ENCODE peak calls at places on chromosomes 6 and 20, in four cellular contexts. G, C, T and L are unnamed samples.

GRCh38 chr20:57505991-57506390 is 18.9 kb downstream of the CTCFL start:
- DNase-seq in G (no peak), C (no peak), T (no peak), L (no peak)

GRCh38 chr6:10412948-10413849 is 1.7 kb downstream of the TFAP2A start:
- DNase-seq in G (no peak), C (peak; percentile 67), T (no peak), L (peak; percentile 64)

GRCh38 chr20:43584448-43585138 is 6.1 kb upstream of the IFT52 start:
- DNase-seq in G (peak; percentile 75), C (peak; percentile 40), T (no peak), L (no peak)

GRCh38 chr6:34771727-34772126 is 14.4 kb downstream of the SNRPC start:
- DNase-seq in G (peak; percentile 83), C (peak; percentile 48), T (peak; percentile 5), L (no peak)

GRCh38 chr6:2630362-2630761 is 120.4 kb downstream of the MYLK4 start:
- DNase-seq in G (peak; percentile 99), C (peak; percentile 63), T (no peak), L (no peak)

GRCh38 chr6:19433101-19433500 is 404.1 kb upstream of the ID4 start:
- DNase-seq in G (no peak), C (no peak), T (no peak), L (no peak)

GRCh38 chr6:364609-365540 is 26.7 kb upstream of the IRF4 start:
- DNase-seq in G (no peak), C (no peak), T (no peak), L (no peak)

GRCh38 chr6:13730704-13731103 is 19.1 kb upstream of the RANBP9 start:
- DNase-seq in G (no peak), C (no peak), T (no peak), L (no peak)

GRCh38 chr6:167788531-167788903 is 38.2 kb upstream of the AFDN start:
- DNase-seq in G (no peak), C (no peak), T (no peak), L (no peak)

GRCh38 chr20:17660667-17661066 is 21.4 kb downstream of the RRBP1 start:
- DNase-seq in G (no peak), C (no peak), T (no peak), L (no peak)

GRCh38 chr20:6769953-6770831 is 2.7 kb downstream of the BMP2 start:
- DNase-seq in G (no peak), C (peak; percentile 82), T (no peak), L (peak; percentile 65)

GRCh38 chr6:4607026-4607704 is 169.0 kb upstream of the CDYL start:
- DNase-seq in G (peak; percentile 89), C (no peak), T (no peak), L (no peak)

GRCh38 chr6:129102741-129103140 is 219.8 kb downstream of the LAMA2 start:
- DNase-seq in G (peak; percentile 42), C (no peak), T (no peak), L (no peak)

GRCh38 chr20:63441777-63442493 is 30.5 kb downstream of the KCNQ2 start:
- DNase-seq in G (peak; percentile 17), C (peak; percentile 76), T (no peak), L (peak; percentile 74)

GRCh38 chr20:43681991-43682410 is 15.1 kb downstream of the MYBL2 start:
- DNase-seq in G (no peak), C (no peak), T (no peak), L (no peak)

GRCh38 chr20:2331092-2331491 is 35.3 kb downstream of the TGM3 start:
- DNase-seq in G (no peak), C (no peak), T (no peak), L (peak; percentile 3)

DNA sequence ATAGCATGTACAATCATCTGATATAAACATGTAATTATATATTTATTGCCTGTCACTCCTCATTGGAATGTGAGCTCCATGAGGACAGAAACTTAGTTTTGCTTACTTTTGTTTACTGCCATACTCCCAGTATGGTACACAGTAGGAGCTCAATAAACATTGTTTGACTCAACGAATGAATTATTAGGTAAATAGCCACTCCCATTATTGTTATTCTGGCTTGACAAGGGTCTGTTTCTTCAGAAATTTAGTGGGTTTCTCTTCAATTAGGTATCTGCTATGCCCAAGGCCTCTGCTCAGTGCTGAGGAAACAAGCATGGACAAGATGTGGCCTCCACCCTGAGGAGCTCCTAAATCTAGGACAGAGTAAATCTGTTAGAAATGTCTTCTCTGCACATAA is 6.3 kb downstream of the BCL2L1 start:
- DNase-seq in G (no peak), C (no peak), T (no peak), L (no peak)
- H3K56ac ChIP-seq in G (no peak overlapping the region), C (no peak overlapping the region), T (no peak overlapping the region), L (no peak overlapping the region)

GRCh38 chr6:16752206-16752867 is 8.9 kb downstream of the ATXN1 start:
- DNase-seq in G (peak; percentile 94), C (no peak), T (no peak), L (no peak)
- H4K5ac ChIP-seq in G (no peak overlapping the region), C (no peak overlapping the region), T (no peak overlapping the region), L (no peak overlapping the region)

GRCh38 chr20:46218656-46219055 is 89.6 kb downstream of the CDH22 start:
- DNase-seq in G (no peak), C (no peak), T (no peak), L (no peak)
- H2BK15ac ChIP-seq in G (no peak overlapping the region), C (no peak overlapping the region), T (no peak overlapping the region), L (no peak overlapping the region)

DNA sequence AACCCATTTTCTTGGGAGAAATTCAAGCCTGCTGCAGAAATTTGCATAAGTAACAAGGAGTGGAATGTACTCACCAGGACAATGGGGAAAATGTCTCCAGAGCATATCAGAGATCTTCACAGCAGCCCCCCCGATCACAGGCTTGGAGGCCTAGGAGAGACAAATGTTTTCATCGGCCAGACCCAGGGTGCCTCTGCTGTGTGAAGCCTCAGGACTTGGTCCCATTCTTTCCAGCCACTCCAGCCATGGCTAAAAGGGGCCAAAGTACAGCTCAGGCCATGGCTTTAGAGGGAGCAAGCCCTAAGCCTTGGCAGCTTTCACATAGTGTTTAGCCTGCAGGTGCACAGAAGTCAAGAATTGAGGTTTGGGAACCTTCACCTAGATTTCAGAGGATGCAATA is 1463.0 kb downstream of the HACE1 start:
- DNase-seq in G (no peak), C (no peak), T (no peak), L (no peak)
- H3K56ac ChIP-seq in G (no peak overlapping the region), C (no peak overlapping the region), T (no peak overlapping the region), L (no peak overlapping the region)